ENCODE peak calls at places on chromosomes 11 and 22, in four cellular contexts. U, J, A and Y are unnamed samples.

GRCh38 chr11:75380716-75381420 is 18.4 kb upstream of the RPS3 start:
- DNase-seq in U (no peak), J (no peak), A (no peak), Y (peak; percentile 65)

GRCh38 chr22:45077286-45077685 is 67.5 kb upstream of the PHF21B start:
- DNase-seq in J (no peak), A (no peak), U (no peak), Y (no peak)

GRCh38 chr22:39283312-39284141 is 35.9 kb downstream of the RPL3 start:
- DNase-seq in J (no peak), U (no peak), A (peak; percentile 73), Y (peak; percentile 99)

GRCh38 chr22:19207902-19208283 is 29.4 kb upstream of the SLC25A1 start:
- DNase-seq in J (no peak), A (no peak), U (no peak), Y (no peak)

GRCh38 chr11:61756452-61757212 is 4.2 kb downstream of the MYRF start:
- DNase-seq in A (no peak), U (no peak), J (peak; percentile 36), Y (peak; percentile 11)

GRCh38 chr22:37089451-37089850 is 20.1 kb downstream of the TMPRSS6 start:
- DNase-seq in J (peak; percentile 50), U (no peak), A (no peak), Y (no peak)

GRCh38 chr11:81331611-81332205 is 1402.0 kb downstream of the FAM181B start:
- DNase-seq in A (no peak), U (no peak), J (no peak), Y (no peak)

GRCh38 chr22:23113067-23113846 is 28.5 kb downstream of the RSPH14 start:
- DNase-seq in J (peak; percentile 35), A (peak; percentile 53), U (peak; percentile 11), Y (peak; percentile 98)

GRCh38 chr11:14423633-14424032 is 64.7 kb upstream of the RRAS2 start:
- DNase-seq in A (no peak), U (no peak), J (peak; percentile 80), Y (peak; percentile 54)

GRCh38 chr11:110886241-110886640 is 174.0 kb upstream of the ARHGAP20 start:
- DNase-seq in J (no peak), U (no peak), A (no peak), Y (no peak)

GRCh38 chr11:121595717-121596156 is 143.0 kb upstream of the SORL1-AS1 start:
- DNase-seq in A (no peak), U (peak; percentile 98), J (peak; percentile 99), Y (peak; percentile 95)

GRCh38 chr22:36349726-36350125 is 38.0 kb downstream of the MYH9 start:
- DNase-seq in J (no peak), A (no peak), U (no peak), Y (no peak)

GRCh38 chr22:19576460-19577421 is 52.5 kb upstream of the CLDN5 start:
- DNase-seq in A (peak; percentile 55), U (no peak), J (peak; percentile 69), Y (peak; percentile 69)

GRCh38 chr11:90332415-90332814 is 109.6 kb upstream of the CHORDC1 start:
- DNase-seq in J (no peak), A (no peak), U (no peak), Y (no peak)

GRCh38 chr22:42820075-42820763 is 36.9 kb downstream of the ARFGAP3 start:
- DNase-seq in A (no peak), U (peak; percentile 51), J (peak; percentile 75), Y (peak; percentile 85)

GRCh38 chr11:432501-433100 is 9.2 kb downstream of the ANO9 start:
- DNase-seq in U (no peak), J (no peak), A (peak; percentile 18), Y (no peak)

GRCh38 chr11:79314906-79315689 is 125.7 kb downstream of the TENM4 start:
- DNase-seq in J (peak; percentile 30), U (no peak), A (no peak), Y (no peak)

GRCh38 chr11:60831501-60832079 is 10.3 kb upstream of the CCDC86 start:
- DNase-seq in U (no peak), A (no peak), J (peak; percentile 73), Y (peak; percentile 30)

GRCh38 chr11:79926707-79927106 is 485.9 kb upstream of the TENM4 start:
- DNase-seq in J (no peak), A (no peak), U (no peak), Y (no peak)

GRCh38 chr11:58028687-58029411 is 1.9 kb upstream of the OR6Q1 start:
- DNase-seq in J (peak; percentile 4), A (peak; percentile 42), U (peak; percentile 83), Y (no peak)

GRCh38 chr11:9489366-9489765 is 28.6 kb downstream of the ZNF143 start:
- DNase-seq in J (peak; percentile 55), A (no peak), U (peak; percentile 23), Y (peak; percentile 56)

GRCh38 chr11:75338516-75339218 is 12.8 kb downstream of the ARRB1 start:
- DNase-seq in J (peak; percentile 62), A (no peak), U (no peak), Y (no peak)